ENCODE peak calls at places on chromosomes 11 and 22, in four cellular contexts. One of them, this sample, is unnamed.
A peak's percentile ranks its signal among the peaks of the same experiment; 100 is the strongest.

GRCh38 chr11:9060700-9061111 is 30.7 kb downstream of the SCUBE2 start:
- DNase-seq in GM12865: peak; percentile 95
- DNase-seq in mammary epithelial cell: no peak
- DNase-seq in EH: peak; percentile 15
- DNase-seq in this sample: no peak

GRCh38 chr11:17642370-17642769 is 77.0 kb upstream of the MYOD1 start:
- DNase-seq in GM12865: no peak
- DNase-seq in mammary epithelial cell: no peak
- DNase-seq in EH: no peak
- DNase-seq in this sample: no peak

GRCh38 chr11:48172818-48173609 is 43.6 kb upstream of the OR4B1 start:
- DNase-seq in GM12865: peak; percentile 62
- DNase-seq in mammary epithelial cell: peak; percentile 32
- DNase-seq in EH: peak; percentile 72
- DNase-seq in this sample: no peak

GRCh38 chr11:77151804-77152513 is 23.9 kb downstream of the MYO7A start:
- DNase-seq in GM12865: no peak
- DNase-seq in mammary epithelial cell: peak; percentile 8
- DNase-seq in EH: no peak
- DNase-seq in this sample: no peak

GRCh38 chr11:27696961-27697360 is 3.3 kb downstream of the BDNF start:
- DNase-seq in GM12865: no peak
- DNase-seq in mammary epithelial cell: no peak
- DNase-seq in EH: peak; percentile 51
- DNase-seq in this sample: no peak

GRCh38 chr11:64601605-64602465 is 10.8 kb downstream of the SLC22A12 start:
- DNase-seq in GM12865: no peak
- DNase-seq in mammary epithelial cell: no peak
- DNase-seq in EH: no peak
- DNase-seq in this sample: no peak

GRCh38 chr22:50525104-50525958 is at the start of gene SCO2:
- DNase-seq in GM12865: peak; percentile 99
- DNase-seq in mammary epithelial cell: peak; percentile 97
- DNase-seq in EH: peak; percentile 96
- DNase-seq in this sample: peak; percentile 87

GRCh38 chr11:75583710-75584658 is 21.9 kb downstream of the SERPINH1 start:
- DNase-seq in GM12865: no peak
- DNase-seq in mammary epithelial cell: no peak
- DNase-seq in EH: peak; percentile 68
- DNase-seq in this sample: no peak

GRCh38 chr11:11626128-11626527 is 4.3 kb upstream of the GALNT18 start:
- DNase-seq in GM12865: no peak
- DNase-seq in mammary epithelial cell: peak; percentile 58
- DNase-seq in EH: peak; percentile 7
- DNase-seq in this sample: no peak

GRCh38 chr11:106603971-106604370 is 414.3 kb downstream of the GUCY1A2 start:
- DNase-seq in GM12865: no peak
- DNase-seq in mammary epithelial cell: no peak
- DNase-seq in EH: no peak
- DNase-seq in this sample: no peak

GRCh38 chr11:19595840-19596751 is 116.5 kb upstream of the NAV2 start:
- DNase-seq in GM12865: no peak
- DNase-seq in mammary epithelial cell: peak; percentile 75
- DNase-seq in EH: peak; percentile 95
- DNase-seq in this sample: no peak

This sample was measured in epithelial cell of prostate.